ENCODE peak calls at places on chromosome 7, in ten cellular contexts. Q is HFF-Myc; N is HCT116; Y is stimulated activated CD4-positive, alpha-beta T cell treated with anti-CD3 and anti-CD28 coated beads, Interleukin-1b, Interleukin-23, amount 100 ng/mL, for 48 hours; H is T-helper 1 cell; F is activated T-helper 1 cell treated with anti-CD3 and anti-CD28 coated beads, Interleukin-12 subunit alpha, Interleukin-12 subunit beta, Interleukin-2, Interleukin-4 antibody, amounts not matched to agents 30 ng/mL and 10 ng/mL and 1 ng/mL, durations not matched to agents 14 hours and 24 hours and 36 hours; U is stimulated activated naive CD8-positive, alpha-beta T cell treated with anti-CD3 and anti-CD28 coated beads, Interleukin-15, Interleukin-2, amounts not matched to agents 100 U/mL and 50 U/mL, for 24 hours; E is CD8-positive, alpha-beta memory T cell; D is gastrocnemius medialis; M is NCI-H2081 treated with DMSO at 0.1 percent for 48 hours. K is an unnamed sample.

GRCh38 chr7:149495785-149496641 is 1.6 kb downstream of the ZNF746 start:
- DNase-seq in F (no peak), Q (peak; percentile 60), Y (no peak), U (peak; percentile 29), H (no peak), D (peak; percentile 55), N (no peak), E (no peak), M (no peak), K (peak; percentile 29)

GRCh38 chr7:69403169-69403568 is 195.1 kb upstream of the AUTS2 start:
- DNase-seq in Q (no peak), F (no peak), M (no peak), U (no peak), D (no peak), H (no peak), Y (no peak), N (no peak), E (no peak), K (no peak)

GRCh38 chr7:28068811-28069216 is 111.8 kb downstream of the JAZF1 start:
- DNase-seq in N (no peak), H (no peak), M (no peak), E (no peak), D (no peak), F (no peak), U (no peak), Y (no peak), Q (no peak), K (no peak)

GRCh38 chr7:73907554-73908122 is 46.7 kb downstream of the TMEM270 start:
- DNase-seq in D (no peak), E (no peak), H (no peak), M (no peak), N (no peak), Q (no peak), U (no peak), F (no peak), Y (no peak), K (no peak)

GRCh38 chr7:151773795-151774194 is 103.1 kb downstream of the PRKAG2 start:
- DNase-seq in D (no peak), M (peak; percentile 14), U (no peak), H (no peak), E (no peak), F (no peak), N (no peak), Q (no peak), Y (no peak), K (no peak)

GRCh38 chr7:20064974-20065862 is 152.0 kb downstream of the MACC1 start:
- DNase-seq in Q (no peak), D (no peak), E (no peak), F (no peak), M (no peak), H (no peak), N (peak; percentile 18), U (peak; percentile 7), Y (peak; percentile 2), K (peak; percentile 54)

GRCh38 chr7:141820067-141820466 is 21.2 kb downstream of the PRSS37 start:
- DNase-seq in U (no peak), M (no peak), N (no peak), Q (no peak), D (no peak), F (no peak), Y (no peak), H (no peak), E (no peak), K (no peak)

GRCh38 chr7:92781117-92781720 is 55.2 kb downstream of the CDK6 start:
- DNase-seq in U (no peak), E (no peak), H (no peak), Y (no peak), D (no peak), M (no peak), N (no peak), Q (no peak), F (no peak), K (no peak)

GRCh38 chr7:39670934-39671333 is 47.6 kb downstream of the RALA start:
- DNase-seq in N (no peak), M (no peak), Y (no peak), Q (no peak), E (no peak), D (no peak), H (no peak), U (no peak), F (no peak), K (no peak)

GRCh38 chr7:40717242-40717641 is 582.4 kb downstream of the SUGCT start:
- DNase-seq in Y (no peak), Q (peak; percentile 93), H (peak; percentile 9), N (peak; percentile 81), E (no peak), D (peak; percentile 37), U (peak; percentile 34), F (peak; percentile 22), M (peak; percentile 11), K (no peak)

K was measured in AG04449.